ENCODE peak calls at places on chromosomes 13 and 19, in ten cellular contexts. One of them, this sample, is unnamed.

GRCh38 chr19:1353144-1353543 is 30.6 kb upstream of the NDUFS7 start:
- DNase-seq in glutamatergic neuron: no peak
- DNase-seq in non-pigmented ciliary epithelial cell: no peak
- DNase-seq in left cardiac atrium: no peak
- DNase-seq in hepatic stellate cell: no peak
- DNase-seq in GOT3: no peak
- DNase-seq in fibroblast of the aortic adventitia: no peak
- DNase-seq in uterus: no peak
- DNase-seq in erythroblast: no peak
- DNase-seq in EL: no peak
- DNase-seq in this sample: no peak

GRCh38 chr13:40986328-40986856 is 32.7 kb downstream of the ELF1 start:
- DNase-seq in glutamatergic neuron: no peak
- DNase-seq in non-pigmented ciliary epithelial cell: no peak
- DNase-seq in left cardiac atrium: no peak
- DNase-seq in hepatic stellate cell: no peak
- DNase-seq in GOT3: no peak
- DNase-seq in fibroblast of the aortic adventitia: peak; percentile 59
- DNase-seq in uterus: no peak
- DNase-seq in erythroblast: no peak
- DNase-seq in EL: no peak
- DNase-seq in this sample: peak; percentile 84

GRCh38 chr13:21137696-21138095 is 38.7 kb downstream of the SKA3 start:
- DNase-seq in glutamatergic neuron: no peak
- DNase-seq in non-pigmented ciliary epithelial cell: peak; percentile 11
- DNase-seq in left cardiac atrium: no peak
- DNase-seq in hepatic stellate cell: no peak
- DNase-seq in GOT3: no peak
- DNase-seq in fibroblast of the aortic adventitia: no peak
- DNase-seq in uterus: no peak
- DNase-seq in erythroblast: peak; percentile 26
- DNase-seq in EL: peak; percentile 72
- DNase-seq in this sample: peak; percentile 22

GRCh38 chr19:29663861-29664752 is 1.2 kb upstream of the PLEKHF1 start:
- DNase-seq in glutamatergic neuron: no peak
- DNase-seq in non-pigmented ciliary epithelial cell: no peak
- DNase-seq in left cardiac atrium: no peak
- DNase-seq in hepatic stellate cell: no peak
- DNase-seq in GOT3: no peak
- DNase-seq in fibroblast of the aortic adventitia: no peak
- DNase-seq in uterus: no peak
- DNase-seq in erythroblast: no peak
- DNase-seq in EL: peak; percentile 48
- DNase-seq in this sample: no peak

GRCh38 chr19:39497850-39498261 is 891 bp upstream of the DLL3 start:
- DNase-seq in glutamatergic neuron: peak; percentile 92
- DNase-seq in non-pigmented ciliary epithelial cell: no peak
- DNase-seq in left cardiac atrium: no peak
- DNase-seq in hepatic stellate cell: no peak
- DNase-seq in GOT3: no peak
- DNase-seq in fibroblast of the aortic adventitia: peak; percentile 20
- DNase-seq in uterus: no peak
- DNase-seq in erythroblast: peak; percentile 26
- DNase-seq in EL: peak; percentile 36
- DNase-seq in this sample: peak; percentile 98

GRCh38 chr13:32136061-32136460 is 104.5 kb downstream of the FRY start:
- DNase-seq in glutamatergic neuron: no peak
- DNase-seq in non-pigmented ciliary epithelial cell: no peak
- DNase-seq in left cardiac atrium: no peak
- DNase-seq in hepatic stellate cell: no peak
- DNase-seq in GOT3: no peak
- DNase-seq in fibroblast of the aortic adventitia: no peak
- DNase-seq in uterus: no peak
- DNase-seq in erythroblast: no peak
- DNase-seq in EL: no peak
- DNase-seq in this sample: no peak

GRCh38 chr13:55298201-55298600 is 1842.5 kb upstream of the PRR20A start:
- DNase-seq in glutamatergic neuron: no peak
- DNase-seq in non-pigmented ciliary epithelial cell: no peak
- DNase-seq in left cardiac atrium: no peak
- DNase-seq in hepatic stellate cell: no peak
- DNase-seq in GOT3: no peak
- DNase-seq in fibroblast of the aortic adventitia: no peak
- DNase-seq in uterus: no peak
- DNase-seq in erythroblast: no peak
- DNase-seq in EL: no peak
- DNase-seq in this sample: no peak

GRCh38 chr13:107258599-107259187 is 690.8 kb upstream of the ARGLU1 start:
- DNase-seq in glutamatergic neuron: no peak
- DNase-seq in non-pigmented ciliary epithelial cell: no peak
- DNase-seq in left cardiac atrium: no peak
- DNase-seq in hepatic stellate cell: no peak
- DNase-seq in GOT3: no peak
- DNase-seq in fibroblast of the aortic adventitia: no peak
- DNase-seq in uterus: no peak
- DNase-seq in erythroblast: no peak
- DNase-seq in EL: no peak
- DNase-seq in this sample: peak; percentile 29

GRCh38 chr13:61954092-61954491 is 538.4 kb upstream of the PCDH20 start:
- DNase-seq in glutamatergic neuron: no peak
- DNase-seq in non-pigmented ciliary epithelial cell: peak; percentile 5
- DNase-seq in left cardiac atrium: no peak
- DNase-seq in hepatic stellate cell: no peak
- DNase-seq in GOT3: no peak
- DNase-seq in fibroblast of the aortic adventitia: no peak
- DNase-seq in uterus: no peak
- DNase-seq in erythroblast: peak; percentile 11
- DNase-seq in EL: no peak
- DNase-seq in this sample: peak; percentile 43

GRCh38 chr13:95784161-95784880 is 107.4 kb downstream of the DNAJC3 start:
- DNase-seq in glutamatergic neuron: no peak
- DNase-seq in non-pigmented ciliary epithelial cell: peak; percentile 50
- DNase-seq in left cardiac atrium: no peak
- DNase-seq in hepatic stellate cell: peak; percentile 63
- DNase-seq in GOT3: no peak
- DNase-seq in fibroblast of the aortic adventitia: peak; percentile 88
- DNase-seq in uterus: no peak
- DNase-seq in erythroblast: no peak
- DNase-seq in EL: peak; percentile 78
- DNase-seq in this sample: no peak

GRCh38 chr19:42166336-42166735 is 34.1 kb upstream of the POU2F2 start:
- DNase-seq in glutamatergic neuron: no peak
- DNase-seq in non-pigmented ciliary epithelial cell: no peak
- DNase-seq in left cardiac atrium: no peak
- DNase-seq in hepatic stellate cell: no peak
- DNase-seq in GOT3: no peak
- DNase-seq in fibroblast of the aortic adventitia: no peak
- DNase-seq in uterus: no peak
- DNase-seq in erythroblast: no peak
- DNase-seq in EL: no peak
- DNase-seq in this sample: peak; percentile 80

GRCh38 chr13:21541980-21542379 is 62.0 kb downstream of the MICU2 start:
- DNase-seq in glutamatergic neuron: no peak
- DNase-seq in non-pigmented ciliary epithelial cell: no peak
- DNase-seq in left cardiac atrium: no peak
- DNase-seq in hepatic stellate cell: no peak
- DNase-seq in GOT3: no peak
- DNase-seq in fibroblast of the aortic adventitia: no peak
- DNase-seq in uterus: no peak
- DNase-seq in erythroblast: no peak
- DNase-seq in EL: no peak
- DNase-seq in this sample: peak; percentile 90